ENCODE peak calls at places on chromosomes 7 and 10, in seven cellular contexts. R, G, M, C, V, O and A are unnamed samples.

GRCh38 chr10:99341860-99342517 is 12.8 kb downstream of the CNNM1 start:
- DNase-seq in R (no peak), G (no peak), M (no peak), C (no peak), V (no peak), O (no peak), A (no peak)

GRCh38 chr10:63123963-63124362 is 9.2 kb upstream of the NRBF2 start:
- DNase-seq in R (no peak), G (no peak), M (no peak), C (no peak), V (no peak), O (no peak), A (no peak)

GRCh38 chr10:18689498-18689897 is 30.3 kb downstream of the ARL5B start:
- DNase-seq in R (no peak), G (no peak), M (peak), C (no peak), V (peak), O (peak), A (peak)

GRCh38 chr7:169854-170172 is 22.6 kb upstream of the FAM20C start:
- DNase-seq in R (no peak), G (no peak), M (no peak), C (no peak), V (no peak), O (no peak), A (no peak)

GRCh38 chr10:84140036-84140379 is 699 bp downstream of the GHITM start:
- DNase-seq in R (no peak), G (no peak), M (peak), C (no peak), V (peak), O (peak), A (no peak)

GRCh38 chr10:93219347-93219746 is 145.7 kb downstream of the CYP26A1 start:
- DNase-seq in R (no peak), G (no peak), M (no peak), C (no peak), V (no peak), O (no peak), A (no peak)

GRCh38 chr7:116780966-116781365 is 81.4 kb upstream of the CAPZA2 start:
- DNase-seq in R (no peak), G (no peak), M (no peak), C (no peak), V (no peak), O (no peak), A (no peak)

GRCh38 chr10:86348321-86349210 is 18.0 kb downstream of the GRID1 start:
- DNase-seq in R (no peak), G (no peak), M (peak), C (no peak), V (peak), O (peak), A (peak)

DNA sequence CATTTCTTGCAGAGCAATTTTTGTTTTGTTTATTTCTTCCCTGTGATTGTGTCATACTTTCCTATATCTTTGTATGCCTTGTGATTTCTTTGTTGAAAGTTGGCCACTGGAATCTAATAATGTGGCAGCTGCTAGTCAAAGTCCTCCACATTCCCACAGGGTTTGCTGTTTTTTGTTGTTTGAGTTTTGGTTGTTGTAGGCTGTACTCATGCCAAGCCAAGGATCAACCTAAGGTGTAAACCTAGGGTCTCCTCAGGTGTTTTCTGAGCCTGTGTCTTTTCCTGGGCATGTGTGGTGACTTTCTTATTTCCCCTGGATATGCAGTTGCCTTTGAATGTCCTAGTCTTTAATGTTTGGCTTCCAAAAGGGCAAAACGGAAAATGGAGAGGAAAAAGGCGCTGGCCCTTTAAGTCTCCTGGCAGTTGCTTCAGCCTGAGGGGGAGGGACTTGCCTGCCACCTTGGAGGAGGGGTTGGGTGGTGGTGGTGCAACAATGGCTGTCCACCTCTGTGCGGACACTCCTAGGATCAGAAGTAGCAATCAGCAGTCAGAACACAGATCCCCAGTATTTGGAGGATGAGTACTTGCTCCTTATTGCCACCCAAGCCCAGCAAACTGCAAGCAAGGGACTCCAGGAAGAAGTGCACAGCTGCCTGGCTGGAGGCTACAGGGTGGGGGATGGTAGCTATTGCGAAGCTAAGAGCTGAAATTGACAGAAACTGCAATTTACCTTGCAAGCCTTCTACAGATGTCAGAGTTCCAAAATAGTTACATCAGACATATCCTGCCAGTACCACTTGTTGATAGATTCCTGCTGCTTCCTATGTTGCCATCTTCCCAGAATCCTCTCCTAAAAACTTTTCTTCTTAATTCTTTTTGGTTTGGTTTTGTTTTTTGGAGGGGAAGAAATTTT is 5.6 kb upstream of the ZNF518A start:
- DNase-seq in R (peak), G (no peak), M (peak), C (peak), V (peak), O (peak), A (peak)
- TF ChIP-seq JUND in R (no peak), G (no peak), M (no peak), C (no peak), V (peak), O (no peak), A (no peak)

GRCh38 chr7:95469850-95470249 is 15.9 kb upstream of the ASB4 start:
- DNase-seq in R (no peak), G (no peak), M (peak), C (no peak), V (no peak), O (peak), A (no peak)

GRCh38 chr7:95470452-95470851 is 15.3 kb upstream of the ASB4 start:
- DNase-seq in R (no peak), G (no peak), M (no peak), C (no peak), V (peak), O (peak), A (no peak)

GRCh38 chr7:95469187-95469586 is 16.6 kb upstream of the ASB4 start:
- DNase-seq in R (no peak), G (no peak), M (no peak), C (no peak), V (no peak), O (no peak), A (no peak)

GRCh38 chr7:95472521-95473160 is 13.1 kb upstream of the ASB4 start:
- DNase-seq in R (no peak), G (no peak), M (no peak), C (no peak), V (no peak), O (no peak), A (no peak)

DNA sequence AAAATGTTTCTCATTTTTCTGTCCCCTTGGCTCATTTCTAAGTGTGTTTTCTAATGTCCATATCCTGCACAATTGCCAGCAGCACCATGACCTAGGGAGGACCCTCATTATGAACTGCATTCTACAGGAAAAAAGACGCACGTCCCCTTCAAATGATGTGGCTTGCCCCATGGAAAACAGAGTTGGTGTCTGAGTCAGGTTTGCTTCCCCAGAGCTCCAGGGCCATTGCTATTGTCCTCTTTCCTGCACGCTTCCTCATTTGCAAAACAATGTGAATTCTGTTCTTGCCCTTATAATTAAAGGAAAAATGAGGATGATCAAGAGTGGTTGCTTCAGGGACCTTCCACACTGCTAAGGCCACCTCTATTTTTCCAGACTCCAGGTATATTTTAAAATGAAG is 14.7 kb upstream of the ASB4 start:
- DNase-seq in R (no peak), G (no peak), M (no peak), C (no peak), V (no peak), O (no peak), A (no peak)
- TF ChIP-seq JUND in R (no peak), G (no peak), M (no peak), C (no peak), V (no peak), O (no peak), A (no peak)

GRCh38 chr7:142557971-142558582 is 191.2 kb upstream of the PRSS1 start:
- DNase-seq in R (peak), G (no peak), M (peak), C (peak), V (peak), O (peak), A (no peak)
- TF ChIP-seq JUND in R (no peak), G (no peak), M (no peak), C (no peak), V (no peak), O (no peak), A (no peak)

GRCh38 chr7:2681954-2682799 is 5.8 kb upstream of the AMZ1 start:
- DNase-seq in R (no peak), G (no peak), M (no peak), C (no peak), V (no peak), O (no peak), A (no peak)
- TF ChIP-seq JUND in R (no peak), G (no peak), M (no peak), C (no peak), V (no peak), O (no peak), A (no peak)

DNA sequence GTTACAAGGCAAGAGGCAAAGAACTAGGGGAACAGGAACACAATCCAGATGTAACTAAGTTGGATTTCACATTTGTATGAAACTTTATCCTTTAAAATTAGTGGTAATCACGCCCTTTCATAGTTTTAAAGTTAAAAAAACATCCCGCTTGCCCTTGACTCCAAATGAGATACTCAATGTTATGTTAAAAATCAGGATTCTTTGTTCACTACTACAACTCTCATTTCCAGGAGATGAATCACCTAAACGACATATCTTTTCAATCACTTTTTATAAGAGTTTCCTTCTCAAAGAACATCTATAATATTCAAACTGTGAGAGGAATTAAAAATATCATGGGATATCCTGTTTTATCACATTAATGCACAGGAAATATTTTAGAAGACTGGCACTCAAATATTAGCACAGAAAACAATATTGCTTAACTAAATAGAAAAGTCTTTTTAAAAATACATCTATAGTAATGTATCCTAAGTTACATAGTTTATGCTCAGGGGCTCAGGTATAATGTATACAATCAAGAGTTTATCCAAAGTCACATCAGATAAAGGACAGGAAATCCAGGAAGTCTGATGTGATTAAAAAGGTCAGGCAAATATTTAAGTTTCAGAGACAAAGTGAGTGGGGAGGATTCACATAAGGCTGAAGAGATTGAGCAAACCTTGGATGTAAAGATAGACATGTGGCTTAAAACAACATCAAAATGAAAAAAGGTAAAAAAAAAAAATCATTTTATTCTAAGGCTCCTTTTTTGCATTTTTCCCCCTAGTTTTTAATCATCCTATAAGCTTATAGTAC is 41.9 kb downstream of the CADPS2 start:
- DNase-seq in R (no peak), G (no peak), M (no peak), C (no peak), V (no peak), O (peak), A (no peak)
- TF ChIP-seq JUND in R (no peak), G (no peak), M (no peak), C (no peak), V (no peak), O (no peak), A (no peak)

DNA sequence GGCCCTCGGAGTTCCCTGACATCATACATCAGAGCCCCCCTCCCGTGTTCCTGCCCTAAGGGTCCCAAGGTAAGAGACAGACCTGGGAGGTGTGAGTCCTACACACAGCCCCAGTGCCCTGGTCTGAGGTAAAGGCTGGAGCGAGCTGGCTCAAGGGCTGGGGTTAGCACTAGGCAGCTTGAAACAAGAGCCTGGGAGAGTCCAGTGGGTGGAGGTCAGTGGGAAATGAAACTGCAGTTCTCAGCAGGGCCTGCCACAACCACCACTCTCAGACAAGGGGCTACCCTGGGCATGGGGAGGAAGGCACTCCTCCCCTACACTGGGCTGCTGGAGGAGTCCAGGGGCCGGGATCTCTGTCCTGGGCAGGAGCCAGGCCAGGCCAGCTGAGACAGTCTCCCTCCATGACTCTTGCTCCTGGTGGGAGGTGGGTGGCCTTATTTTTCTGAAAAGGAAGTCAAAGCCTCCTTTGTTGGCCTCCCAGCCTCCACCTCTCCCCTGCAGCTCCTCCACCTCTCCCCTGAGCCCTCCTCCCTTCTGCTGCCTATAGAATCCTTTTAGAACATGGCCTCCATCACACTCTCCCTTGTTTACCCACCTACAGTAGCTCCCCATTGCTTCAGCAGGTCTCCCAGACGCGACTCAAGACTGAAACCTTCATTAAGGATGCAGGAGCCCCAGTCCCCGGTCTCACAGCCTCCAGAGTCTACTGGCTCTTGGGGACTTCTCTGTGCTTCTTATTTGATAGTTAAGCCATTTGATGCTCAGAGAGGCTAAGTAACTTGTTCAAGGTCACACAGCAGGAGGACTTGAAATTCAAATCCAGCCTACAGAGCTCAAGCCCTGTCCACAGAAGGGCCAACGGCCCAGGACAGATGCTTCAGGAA is 21.5 kb upstream of the ZMIZ1 start:
- DNase-seq in R (no peak), G (no peak), M (no peak), C (no peak), V (no peak), O (no peak), A (no peak)
- TF ChIP-seq JUND in R (no peak), G (no peak), M (no peak), C (no peak), V (no peak), O (no peak), A (no peak)

GRCh38 chr7:13257661-13258060 is 570.2 kb downstream of the ARL4A start:
- DNase-seq in R (no peak), G (no peak), M (no peak), C (no peak), V (no peak), O (no peak), A (no peak)

GRCh38 chr7:13258386-13258785 is 571.0 kb downstream of the ARL4A start:
- DNase-seq in R (no peak), G (no peak), M (no peak), C (no peak), V (no peak), O (no peak), A (no peak)

GRCh38 chr7:13259908-13260307 is 572.5 kb downstream of the ARL4A start:
- DNase-seq in R (no peak), G (no peak), M (no peak), C (no peak), V (peak), O (no peak), A (no peak)

GRCh38 chr7:13265271-13265670 is 577.8 kb downstream of the ARL4A start:
- DNase-seq in R (no peak), G (no peak), M (no peak), C (no peak), V (no peak), O (no peak), A (no peak)

GRCh38 chr7:13262929-13263530 is 575.6 kb downstream of the ARL4A start:
- DNase-seq in R (no peak), G (no peak), M (peak), C (peak), V (peak), O (peak), A (peak)
- TF ChIP-seq JUND in R (no peak), G (no peak), M (no peak), C (no peak), V (no peak), O (no peak), A (no peak)

GRCh38 chr10:124238367-124238766 is 145.0 kb upstream of the CHST15 start:
- DNase-seq in R (no peak), G (no peak), M (no peak), C (no peak), V (no peak), O (no peak), A (no peak)
- TF ChIP-seq JUND in R (no peak), G (no peak), M (no peak), C (no peak), V (no peak), O (no peak), A (no peak)

GRCh38 chr7:105693576-105693975 is 112.3 kb upstream of the EFCAB10 start:
- DNase-seq in R (no peak), G (no peak), M (no peak), C (no peak), V (no peak), O (no peak), A (no peak)

GRCh38 chr7:105690286-105690915 is 109.1 kb upstream of the EFCAB10 start:
- DNase-seq in R (no peak), G (no peak), M (no peak), C (no peak), V (no peak), O (no peak), A (no peak)

GRCh38 chr7:105689093-105689819 is 108.0 kb upstream of the EFCAB10 start:
- DNase-seq in R (peak), G (no peak), M (peak), C (no peak), V (no peak), O (no peak), A (no peak)

GRCh38 chr7:105691029-105691691 is 109.9 kb upstream of the EFCAB10 start:
- DNase-seq in R (no peak), G (no peak), M (no peak), C (no peak), V (no peak), O (no peak), A (no peak)

GRCh38 chr7:105691692-105692564 is 110.6 kb upstream of the EFCAB10 start:
- DNase-seq in R (no peak), G (no peak), M (no peak), C (no peak), V (no peak), O (no peak), A (peak)
- TF ChIP-seq JUND in R (no peak), G (no peak), M (no peak), C (no peak), V (no peak), O (no peak), A (no peak)

GRCh38 chr7:119711104-119711503 is 561.9 kb upstream of the KCND2 start:
- DNase-seq in R (no peak), G (no peak), M (no peak), C (no peak), V (no peak), O (no peak), A (no peak)
- TF ChIP-seq JUND in R (no peak), G (no peak), M (no peak), C (no peak), V (no peak), O (no peak), A (no peak)